ENCODE peak calls at places on chromosomes 11 and 22, in eight cellular contexts. F is astrocyte of the cerebellum; W is CD8-positive, alpha-beta memory T cell; E is cardiac fibroblast; X is lower leg skin; Y is kidney; G is PC-3; J is adipocyte. O is an unnamed sample.

GRCh38 chr11:112100457-112100856 is 13.8 kb downstream of the SDHD start:
- DNase-seq in F (no peak), W (no peak), E (peak), X (no peak), Y (no peak), G (no peak), J (peak), O (no peak)

GRCh38 chr11:111765320-111765983 is 737 bp downstream of the PPP2R1B start:
- DNase-seq in F (no peak), W (peak), E (no peak), X (no peak), Y (no peak), G (peak), J (peak), O (no peak)

GRCh38 chr11:112532506-112532905 is 271.8 kb upstream of the PLET1 start:
- DNase-seq in F (no peak), W (no peak), E (no peak), X (no peak), Y (no peak), G (no peak), J (no peak), O (no peak)

GRCh38 chr11:100817620-100818019 is 130.5 kb downstream of the ARHGAP42 start:
- DNase-seq in F (no peak), W (no peak), E (no peak), X (no peak), Y (no peak), G (no peak), J (no peak), O (no peak)

GRCh38 chr11:131481317-131481716 is 110.9 kb downstream of the NTM start:
- DNase-seq in F (no peak), W (no peak), E (peak), X (no peak), Y (no peak), G (no peak), J (no peak), O (no peak)

GRCh38 chr11:60932605-60933346 is 8.5 kb downstream of the TMEM132A start:
- DNase-seq in F (no peak), W (no peak), E (no peak), X (no peak), Y (no peak), G (no peak), J (peak), O (no peak)

GRCh38 chr11:64094463-64095223 is 58.9 kb downstream of the FLRT1 start:
- DNase-seq in F (peak), W (no peak), E (peak), X (no peak), Y (no peak), G (peak), J (no peak), O (no peak)

GRCh38 chr11:48013269-48013901 is 33.0 kb downstream of the PTPRJ start:
- DNase-seq in F (no peak), W (no peak), E (no peak), X (no peak), Y (peak), G (peak), J (no peak), O (peak)

GRCh38 chr11:6705905-6706535 is 22.9 kb upstream of the MRPL17 start:
- DNase-seq in F (no peak), W (peak), E (peak), X (peak), Y (no peak), G (peak), J (peak), O (no peak)

GRCh38 chr11:134202661-134203060 is 21.1 kb downstream of the NCAPD3 start:
- DNase-seq in F (no peak), W (no peak), E (no peak), X (no peak), Y (no peak), G (no peak), J (no peak), O (no peak)

GRCh38 chr22:36528336-36528735 is 630 bp downstream of the EIF3D start:
- DNase-seq in F (no peak), W (no peak), E (no peak), X (no peak), Y (no peak), G (no peak), J (peak), O (no peak)

GRCh38 chr22:17368727-17369552 is at the start of gene CECR2:
- DNase-seq in F (no peak), W (no peak), E (peak), X (no peak), Y (peak), G (no peak), J (peak), O (no peak)
- H3K4me3 ChIP-seq in F (peak), W (peak), E (peak), X (peak), Y (peak), G (no peak), J (peak), O (peak)

GRCh38 chr22:29316429-29316828 is 932 bp upstream of the RASL10A start:
- DNase-seq in F (no peak), W (no peak), E (no peak), X (no peak), Y (peak), G (no peak), J (no peak), O (no peak)

GRCh38 chr22:29313126-29314071 is 2.1 kb downstream of the RASL10A start:
- DNase-seq in F (no peak), W (no peak), E (peak), X (no peak), Y (peak), G (no peak), J (no peak), O (peak)

GRCh38 chr22:29314074-29314473 is 1.4 kb downstream of the RASL10A start:
- DNase-seq in F (no peak), W (no peak), E (no peak), X (no peak), Y (peak), G (no peak), J (no peak), O (no peak)

GRCh38 chr22:29315286-29316195 is at the start of gene RASL10A:
- DNase-seq in F (no peak), W (no peak), E (no peak), X (no peak), Y (peak), G (no peak), J (peak), O (no peak)

DNA sequence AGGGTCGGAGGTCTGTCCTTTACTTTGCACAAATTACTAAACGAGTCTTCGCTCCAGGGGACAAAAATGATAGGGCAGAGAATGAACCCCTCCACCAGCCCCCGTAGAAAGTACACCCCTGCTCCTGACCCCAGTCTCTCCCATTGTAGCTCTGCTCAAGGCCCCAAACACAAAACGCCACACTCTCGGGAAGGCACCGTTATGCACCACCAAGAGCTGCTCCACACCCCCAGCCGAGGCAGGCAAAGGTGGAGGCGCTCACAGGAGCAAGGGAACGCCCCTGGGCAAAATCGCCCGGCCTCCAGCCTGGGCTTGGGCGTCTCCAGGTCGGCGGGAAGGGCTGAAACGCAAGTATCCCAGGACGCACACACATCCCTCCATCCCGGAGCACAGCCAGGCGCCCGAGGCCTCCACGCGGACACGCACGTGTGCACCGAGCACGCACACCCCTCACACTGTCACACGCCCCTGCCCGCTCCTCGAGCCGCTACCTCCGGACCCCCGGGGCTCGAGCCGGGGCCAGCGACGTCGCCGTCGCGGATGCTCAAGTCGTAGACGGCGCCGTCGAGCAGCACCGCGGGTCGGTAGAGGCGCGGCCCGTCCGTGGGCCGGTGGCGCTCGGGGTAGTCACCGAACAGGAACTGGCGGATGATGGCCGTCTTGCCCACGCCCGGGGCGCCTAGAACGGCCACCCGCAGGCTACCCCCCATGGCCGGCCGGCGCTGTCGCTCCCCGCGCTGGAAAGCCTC is 786 bp downstream of the RASL10A start:
- DNase-seq in F (no peak), W (no peak), E (no peak), X (no peak), Y (peak), G (peak), J (peak), O (no peak)
- H3K4me3 ChIP-seq in F (peak), W (no peak), E (no peak), X (peak), Y (no peak), G (peak), J (no peak), O (peak)

GRCh38 chr11:86064236-86064803 is 4.6 kb downstream of the PICALM start:
- DNase-seq in F (no peak), W (no peak), E (no peak), X (no peak), Y (no peak), G (peak), J (peak), O (no peak)
- H3K4me3 ChIP-seq in F (peak), W (peak), E (no peak), X (no peak), Y (no peak), G (peak), J (peak), O (peak)

GRCh38 chr11:68977781-68978625 is 2.8 kb downstream of the MRGPRD start:
- DNase-seq in F (no peak), W (no peak), E (no peak), X (no peak), Y (peak), G (no peak), J (no peak), O (no peak)

GRCh38 chr11:68979931-68980775 is 633 bp downstream of the MRGPRD start:
- DNase-seq in F (no peak), W (no peak), E (no peak), X (no peak), Y (peak), G (no peak), J (no peak), O (no peak)

GRCh38 chr11:68978626-68978930 is 2.2 kb downstream of the MRGPRD start:
- DNase-seq in F (no peak), W (no peak), E (no peak), X (no peak), Y (no peak), G (no peak), J (no peak), O (no peak)

GRCh38 chr11:68980776-68981065 is at the start of gene MRGPRD:
- DNase-seq in F (no peak), W (no peak), E (no peak), X (no peak), Y (no peak), G (no peak), J (no peak), O (peak)

GRCh38 chr11:68978931-68979591 is 1.7 kb downstream of the MRGPRD start:
- DNase-seq in F (no peak), W (no peak), E (no peak), X (no peak), Y (peak), G (no peak), J (no peak), O (peak)
- H3K4me3 ChIP-seq in F (no peak), W (no peak), E (no peak), X (no peak), Y (no peak), G (no peak), J (no peak), O (no peak)

DNA sequence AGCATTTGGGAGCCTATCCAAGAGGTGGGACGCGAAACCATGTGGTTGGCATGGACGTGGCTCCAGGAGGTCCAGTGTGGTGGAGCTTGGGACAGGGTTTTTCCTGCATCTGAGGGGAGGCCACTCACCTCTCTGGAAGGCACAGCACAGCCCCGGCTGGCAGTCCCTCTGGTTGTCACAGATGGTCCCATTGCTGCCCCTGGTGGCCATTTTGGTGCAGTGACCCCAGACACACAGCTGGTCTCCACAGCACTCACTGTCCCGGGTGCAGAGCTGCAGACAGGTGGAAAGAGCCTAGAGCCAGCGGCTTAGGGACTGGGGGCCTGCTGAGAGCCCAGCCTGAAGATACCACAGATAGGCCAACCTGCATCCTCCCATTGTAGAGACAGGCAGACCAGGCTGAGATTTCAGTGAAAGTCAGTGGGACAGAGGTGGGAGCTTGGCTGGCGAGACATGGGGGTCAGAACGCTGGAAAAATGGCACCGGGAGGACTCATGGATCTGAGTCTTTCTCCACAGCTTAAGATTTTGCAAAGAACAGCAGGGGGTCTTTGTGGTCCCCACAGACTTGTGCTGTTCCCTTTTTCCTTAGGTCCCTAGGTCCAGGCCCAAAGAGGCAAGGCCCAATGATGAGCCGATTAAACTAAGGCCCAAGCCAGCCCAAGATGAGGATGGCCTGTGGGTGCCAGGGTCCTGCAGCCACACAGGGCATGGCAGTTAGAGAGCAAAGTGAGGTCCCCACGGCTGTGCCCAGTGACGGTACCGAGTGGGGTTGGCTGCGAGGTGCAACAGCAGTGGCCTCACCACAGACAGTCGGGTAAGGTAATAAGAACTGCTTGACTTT is 41.4 kb downstream of the DKK3 start:
- DNase-seq in F (no peak), W (peak), E (peak), X (no peak), Y (peak), G (peak), J (peak), O (no peak)
- H3K4me3 ChIP-seq in F (no peak), W (no peak), E (no peak), X (no peak), Y (no peak), G (no peak), J (no peak), O (no peak)

DNA sequence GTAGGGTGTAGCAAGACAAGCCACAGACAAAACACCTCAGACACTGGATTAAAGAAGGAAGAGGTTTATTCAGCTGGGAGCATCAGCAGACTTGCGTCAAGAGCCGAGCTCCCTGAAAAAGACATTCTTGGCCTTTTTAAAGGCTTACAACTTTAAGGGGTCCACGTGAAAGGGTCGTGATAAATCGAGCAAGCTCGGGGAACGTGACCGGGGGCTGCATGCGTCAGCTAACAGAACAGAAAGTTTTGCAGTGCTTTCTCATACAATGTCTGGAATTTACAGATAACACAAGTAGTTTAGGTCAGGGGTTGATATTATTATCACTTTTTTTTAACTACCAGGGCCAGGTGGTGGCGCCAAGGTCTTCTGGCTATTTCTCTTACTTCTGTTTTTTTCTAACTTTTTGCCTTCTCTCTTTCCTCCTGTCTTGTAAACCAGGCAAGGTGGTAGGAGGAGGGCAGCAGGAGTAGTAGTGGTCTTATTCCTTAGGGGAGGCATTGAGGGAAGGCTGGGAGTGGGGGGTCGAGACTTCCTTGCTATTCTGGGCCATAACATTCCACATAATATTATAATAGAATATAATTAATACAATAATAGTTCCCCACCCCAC is 631 bp upstream of the ALDH3B1 start:
- DNase-seq in F (no peak), W (no peak), E (peak), X (no peak), Y (peak), G (peak), J (peak), O (no peak)
- H3K4me3 ChIP-seq in F (no peak), W (no peak), E (no peak), X (no peak), Y (no peak), G (no peak), J (peak), O (peak)

GRCh38 chr11:107493117-107493516 is 35.5 kb upstream of the CWF19L2 start:
- DNase-seq in F (no peak), W (no peak), E (no peak), X (no peak), Y (no peak), G (peak), J (no peak), O (no peak)
- H3K4me3 ChIP-seq in F (no peak), W (no peak), E (no peak), X (no peak), Y (no peak), G (no peak), J (no peak), O (no peak)

O was measured in breast epithelium.